ENCODE peak calls at places on chromosomes 2 and 18, in four cellular contexts. J, A, P and K are unnamed samples.

GRCh38 chr2:97011977-97012569 is 25.7 kb upstream of the FAM178B start:
- DNase-seq in J (no peak), A (no peak), P (peak; percentile 11), K (peak; percentile 59)

GRCh38 chr2:75324141-75324540 is 124.8 kb upstream of the TACR1 start:
- DNase-seq in J (no peak), A (no peak), P (no peak), K (no peak)

GRCh38 chr2:128370468-128371247 is 52.0 kb upstream of the HS6ST1 start:
- DNase-seq in J (no peak), A (no peak), P (no peak), K (no peak)

GRCh38 chr2:75627902-75628504 is 18.6 kb upstream of the MRPL19 start:
- DNase-seq in J (peak; percentile 72), A (peak; percentile 62), P (peak; percentile 81), K (peak; percentile 66)

GRCh38 chr18:6401687-6402086 is 13.0 kb downstream of the L3MBTL4 start:
- DNase-seq in J (no peak), A (no peak), P (peak; percentile 12), K (no peak)

GRCh38 chr2:120983344-120983743 is 247.7 kb downstream of the GLI2 start:
- DNase-seq in J (no peak), A (no peak), P (no peak), K (no peak)

GRCh38 chr2:85095094-85095493 is 38.1 kb upstream of the TCF7L1 start:
- DNase-seq in J (no peak), A (no peak), P (no peak), K (no peak)

GRCh38 chr2:238495422-238495821 is 68.7 kb downstream of the ASB1 start:
- DNase-seq in J (no peak), A (no peak), P (no peak), K (no peak)

GRCh38 chr2:54704238-54704637 is 19.2 kb upstream of the EML6 start:
- DNase-seq in J (no peak), A (no peak), P (no peak), K (no peak)